ENCODE peak calls at places on chromosome 18, in seven cellular contexts. Y, T, Q, V, Z, I and K are unnamed samples.
A peak's percentile ranks its signal among the peaks of the same experiment; 100 is the strongest.

GRCh38 chr18:74498712-74499629 is 2.8 kb downstream of the CNDP2 start:
- DNase-seq in I (no peak), Q (no peak), Z (no peak), V (peak; percentile 16), Y (no peak), T (no peak), K (peak; percentile 14)

GRCh38 chr18:13465126-13465446 is 246.5 kb downstream of the LDLRAD4 start:
- DNase-seq in V (no peak), T (no peak), Y (no peak), I (no peak), Q (no peak), Z (no peak), K (no peak)

GRCh38 chr18:60019463-60019840 is 119.7 kb downstream of the PMAIP1 start:
- DNase-seq in I (no peak), Q (no peak), Y (peak; percentile 88), V (peak; percentile 89), Z (peak; percentile 84), T (peak; percentile 55), K (peak; percentile 53)

GRCh38 chr18:56747857-56748256 is 96.7 kb downstream of the WDR7 start:
- DNase-seq in Q (no peak), T (no peak), Z (no peak), V (no peak), Y (no peak), I (no peak), K (no peak)

GRCh38 chr18:78240867-78241266 is 738.8 kb upstream of the SALL3 start:
- DNase-seq in V (no peak), Q (no peak), Z (no peak), T (no peak), I (no peak), Y (no peak), K (no peak)

GRCh38 chr18:34709631-34710429 is at the start of gene DTNA:
- DNase-seq in I (no peak), Q (no peak), Z (peak; percentile 96), Y (peak; percentile 96), V (peak; percentile 98), T (peak; percentile 97), K (peak; percentile 94)

GRCh38 chr18:68738572-68738971 is 23.7 kb upstream of the TMX3 start:
- DNase-seq in Y (no peak), Q (no peak), V (no peak), Z (no peak), I (no peak), T (no peak), K (no peak)

GRCh38 chr18:75097491-75098225 is 111.3 kb downstream of the PTGR3 start:
- DNase-seq in V (no peak), Q (no peak), I (no peak), Z (no peak), Y (no peak), T (no peak), K (no peak)

GRCh38 chr18:24214144-24214543 is 75.3 kb downstream of the CABYR start:
- DNase-seq in T (no peak), V (no peak), Q (no peak), Z (no peak), I (no peak), Y (no peak), K (no peak)

GRCh38 chr18:63963610-63964256 is 6.1 kb upstream of the SERPINB8 start:
- DNase-seq in T (peak; percentile 79), Q (no peak), Z (peak; percentile 54), I (no peak), V (peak; percentile 89), Y (peak; percentile 76), K (peak; percentile 81)

GRCh38 chr18:69817335-69817935 is 130.2 kb downstream of the CD226 start:
- DNase-seq in Q (no peak), Y (peak; percentile 45), Z (peak; percentile 76), I (no peak), T (peak; percentile 79), V (peak; percentile 61), K (peak; percentile 93)

DNA sequence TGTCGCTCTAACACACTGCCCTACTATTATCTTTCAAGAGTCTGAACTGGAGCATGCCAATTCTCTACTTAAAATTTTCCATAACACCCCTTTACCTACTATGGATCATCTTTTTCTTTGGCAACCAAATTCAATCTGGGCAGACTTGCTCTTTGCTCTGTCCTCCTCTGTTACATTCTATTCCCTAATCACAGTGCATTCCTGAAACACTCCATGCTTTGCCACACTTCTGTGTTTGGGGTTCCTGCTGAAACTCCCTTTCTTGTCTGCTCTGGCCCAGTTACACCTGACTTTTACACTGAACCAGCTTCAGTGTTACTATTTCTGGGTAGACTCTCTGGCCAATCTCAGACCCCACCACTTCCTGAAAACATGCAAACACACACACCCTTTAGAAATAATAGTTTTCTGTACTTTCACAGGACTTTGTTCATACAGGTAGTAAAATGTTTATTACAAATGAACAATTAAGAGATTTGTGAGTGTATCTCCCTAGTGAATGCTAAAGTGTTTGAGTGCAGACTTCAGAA is 119.9 kb upstream of the DCC start:
- DNase-seq in I (no peak), Q (no peak), Z (no peak), Y (no peak), T (no peak), V (no peak), K (no peak)
- TF ChIP-seq CTCF in I (no peak), Q (no peak), Z (no peak), Y (no peak), T (no peak), V (no peak), K (no peak)

GRCh38 chr18:3502650-3503049 is 52.7 kb downstream of the TGIF1 start:
- DNase-seq in Y (no peak), V (no peak), T (no peak), I (no peak), Q (no peak), Z (no peak), K (no peak)

GRCh38 chr18:3500016-3500415 is 50.0 kb downstream of the TGIF1 start:
- DNase-seq in I (no peak), V (no peak), T (peak; percentile 17), Q (no peak), Y (no peak), Z (peak; percentile 23), K (peak; percentile 34)

GRCh38 chr18:3498705-3499451 is 48.9 kb downstream of the TGIF1 start:
- DNase-seq in T (peak; percentile 42), I (peak; percentile 70), Z (peak; percentile 18), Y (peak; percentile 43), Q (peak; percentile 15), V (peak; percentile 44), K (peak; percentile 34)

GRCh38 chr18:3495691-3496090 is 45.7 kb downstream of the TGIF1 start:
- DNase-seq in Q (no peak), Z (no peak), V (no peak), I (no peak), T (no peak), Y (no peak), K (no peak)

DNA sequence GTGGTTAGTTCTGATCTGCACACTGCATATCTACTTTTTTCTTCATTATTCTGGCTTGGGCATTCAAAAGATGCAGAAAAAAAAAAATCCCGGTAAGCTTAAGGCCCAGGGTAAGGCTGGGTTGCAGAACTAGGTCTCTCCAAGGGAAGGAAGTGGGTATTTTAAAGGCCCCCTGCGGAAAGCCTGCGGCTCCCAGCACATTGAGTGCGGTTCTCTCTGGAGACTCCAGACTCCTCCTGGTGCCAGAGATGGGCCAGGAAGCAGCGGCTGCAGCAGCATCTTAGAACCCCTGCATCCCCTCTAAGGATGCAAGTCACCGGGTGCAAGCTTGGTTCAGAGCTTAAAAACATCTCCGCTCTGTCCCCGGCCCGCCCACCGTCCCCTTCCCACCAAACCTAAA is 49.5 kb downstream of the TGIF1 start:
- DNase-seq in Z (no peak), I (no peak), Q (no peak), T (peak; percentile 16), V (peak; percentile 20), Y (no peak), K (no peak)
- TF ChIP-seq CTCF in Z (peak; percentile 38), I (no peak), Q (no peak), T (no peak), V (peak; percentile 30), Y (peak; percentile 20), K (no peak)

GRCh38 chr18:46179306-46179705 is 75.1 kb downstream of the HAUS1 start:
- DNase-seq in V (no peak), Q (no peak), Z (no peak), T (no peak), I (no peak), Y (no peak), K (no peak)
- TF ChIP-seq CTCF in V (no peak), Q (no peak), Z (no peak), T (no peak), I (no peak), Y (no peak), K (no peak)

DNA sequence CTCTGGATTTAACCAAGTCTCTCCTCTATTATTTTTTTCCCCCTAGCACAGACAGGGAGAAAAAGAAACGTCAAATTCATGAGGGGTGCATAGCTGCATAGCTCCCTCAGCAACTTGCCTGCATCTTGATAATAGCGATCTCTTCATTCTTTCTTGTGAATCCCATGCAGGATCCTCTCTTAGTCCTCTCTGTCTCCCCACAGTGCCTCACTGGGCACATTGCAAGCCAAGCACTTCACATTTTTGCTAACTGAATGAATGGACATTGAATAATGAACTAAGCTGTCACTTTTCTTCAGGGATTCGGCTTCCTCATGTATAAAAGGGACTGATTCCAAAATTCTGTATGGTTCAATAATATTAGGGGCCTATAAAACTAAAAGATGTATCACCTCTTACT is 2.9 kb upstream of the EPB41L3 start:
- DNase-seq in Q (no peak), T (peak; percentile 76), Y (peak; percentile 72), Z (peak; percentile 58), V (peak; percentile 92), I (no peak), K (peak; percentile 69)
- TF ChIP-seq CTCF in Q (peak; percentile 46), T (peak; percentile 81), Y (peak; percentile 87), Z (peak; percentile 85), V (peak; percentile 96), I (peak; percentile 32), K (peak; percentile 73)

GRCh38 chr18:33444699-33445098 is 4.2 kb upstream of the CCDC178 start:
- DNase-seq in Y (no peak), T (no peak), I (no peak), Q (no peak), Z (no peak), V (no peak), K (no peak)

GRCh38 chr18:33440384-33441043 is at the start of gene CCDC178:
- DNase-seq in T (peak; percentile 30), V (peak; percentile 9), Q (no peak), Z (peak; percentile 5), Y (peak; percentile 26), I (peak; percentile 54), K (peak; percentile 2)

GRCh38 chr18:33440011-33440383 is 524 bp downstream of the CCDC178 start:
- DNase-seq in V (peak; percentile 80), Y (peak; percentile 79), Q (no peak), I (peak; percentile 64), T (peak; percentile 70), Z (peak; percentile 42), K (peak; percentile 52)
- TF ChIP-seq CTCF in V (peak; percentile 69), Y (peak; percentile 72), Q (peak; percentile 61), I (peak; percentile 28), T (peak; percentile 57), Z (peak; percentile 76), K (peak; percentile 56)

DNA sequence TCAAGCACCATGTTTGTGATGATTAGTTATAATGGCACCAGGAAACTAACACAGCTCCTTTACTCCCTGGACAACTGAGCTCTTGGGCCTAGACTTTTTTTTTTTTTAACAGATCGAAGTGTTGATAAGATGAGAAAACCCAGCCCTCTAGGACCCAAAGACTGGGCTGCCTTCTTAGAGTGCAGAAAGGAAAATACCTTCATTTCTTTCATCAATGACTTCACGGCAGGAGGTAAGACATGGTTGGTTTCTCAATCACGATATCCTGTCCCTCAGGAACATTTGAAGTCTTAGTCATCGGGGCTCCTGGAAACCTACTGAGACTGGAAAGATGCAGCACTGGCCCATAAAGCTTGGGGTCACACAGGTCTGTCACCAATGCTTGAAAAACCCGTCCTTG is 84.7 kb downstream of the TNFRSF11A start:
- DNase-seq in Q (no peak), T (no peak), Z (no peak), I (no peak), Y (no peak), V (peak; percentile 18), K (no peak)
- TF ChIP-seq CTCF in Q (no peak), T (no peak), Z (no peak), I (no peak), Y (no peak), V (no peak), K (no peak)